ENCODE peak calls at places on chromosomes 16 and 17, in ten cellular contexts. One of them, this sample, is unnamed.

GRCh38 chr16:2904922-2905240 is 6.8 kb upstream of the FLYWCH1 start:
- DNase-seq in aorta: no peak
- DNase-seq in activated T-helper 1 cell treated with anti-CD3 and anti-CD28 coated beads, Interleukin-12 subunit alpha, Interleukin-12 subunit beta, Interleukin-2, Interleukin-4 antibody, amounts not matched to agents 30 ng/mL and 10 ng/mL and 1 ng/mL, durations not matched to agents 14 hours and 24 hours and 36 hours: no peak
- DNase-seq in A549: no peak
- DNase-seq in AG10803: no peak
- DNase-seq in AG04450: no peak
- DNase-seq in AG08396: no peak
- DNase-seq in iris pigment epithelial cell: peak; percentile 25
- DNase-seq in stimulated activated CD8-positive, alpha-beta memory T cell treated with anti-CD3 and anti-CD28 coated beads, Interleukin-4, amount 100 ng/mL, for 48 hours: peak; percentile 47
- DNase-seq in activated T-cell treated with anti-CD3 and anti-CD28 coated beads for 4 hours: no peak
- DNase-seq in this sample: no peak

GRCh38 chr16:62829615-62830014 is 793.4 kb upstream of the CDH8 start:
- DNase-seq in stimulated activated CD8-positive, alpha-beta memory T cell treated with anti-CD3 and anti-CD28 coated beads, Interleukin-4, amount 100 ng/mL, for 48 hours: no peak
- DNase-seq in activated T-cell treated with anti-CD3 and anti-CD28 coated beads for 4 hours: no peak
- DNase-seq in aorta: no peak
- DNase-seq in iris pigment epithelial cell: no peak
- DNase-seq in AG04450: no peak
- DNase-seq in activated T-helper 1 cell treated with anti-CD3 and anti-CD28 coated beads, Interleukin-12 subunit alpha, Interleukin-12 subunit beta, Interleukin-2, Interleukin-4 antibody, amounts not matched to agents 30 ng/mL and 10 ng/mL and 1 ng/mL, durations not matched to agents 14 hours and 24 hours and 36 hours: no peak
- DNase-seq in AG10803: no peak
- DNase-seq in AG08396: no peak
- DNase-seq in A549: no peak
- DNase-seq in this sample: no peak

GRCh38 chr17:40561871-40562611 is 3.2 kb downstream of the CCR7 start:
- DNase-seq in A549: peak; percentile 39
- DNase-seq in AG08396: no peak
- DNase-seq in activated T-helper 1 cell treated with anti-CD3 and anti-CD28 coated beads, Interleukin-12 subunit alpha, Interleukin-12 subunit beta, Interleukin-2, Interleukin-4 antibody, amounts not matched to agents 30 ng/mL and 10 ng/mL and 1 ng/mL, durations not matched to agents 14 hours and 24 hours and 36 hours: peak; percentile 67
- DNase-seq in stimulated activated CD8-positive, alpha-beta memory T cell treated with anti-CD3 and anti-CD28 coated beads, Interleukin-4, amount 100 ng/mL, for 48 hours: peak; percentile 74
- DNase-seq in aorta: peak; percentile 39
- DNase-seq in AG10803: no peak
- DNase-seq in activated T-cell treated with anti-CD3 and anti-CD28 coated beads for 4 hours: no peak
- DNase-seq in iris pigment epithelial cell: no peak
- DNase-seq in AG04450: no peak
- DNase-seq in this sample: peak; percentile 17

GRCh38 chr16:56617212-56618085 is 8.1 kb upstream of the MT1E start:
- DNase-seq in AG10803: peak; percentile 75
- DNase-seq in iris pigment epithelial cell: peak; percentile 82
- DNase-seq in A549: no peak
- DNase-seq in aorta: peak; percentile 91
- DNase-seq in activated T-cell treated with anti-CD3 and anti-CD28 coated beads for 4 hours: no peak
- DNase-seq in stimulated activated CD8-positive, alpha-beta memory T cell treated with anti-CD3 and anti-CD28 coated beads, Interleukin-4, amount 100 ng/mL, for 48 hours: peak; percentile 83
- DNase-seq in AG04450: no peak
- DNase-seq in AG08396: peak; percentile 74
- DNase-seq in activated T-helper 1 cell treated with anti-CD3 and anti-CD28 coated beads, Interleukin-12 subunit alpha, Interleukin-12 subunit beta, Interleukin-2, Interleukin-4 antibody, amounts not matched to agents 30 ng/mL and 10 ng/mL and 1 ng/mL, durations not matched to agents 14 hours and 24 hours and 36 hours: peak; percentile 65
- DNase-seq in this sample: peak; percentile 67

GRCh38 chr16:82072313-82072712 is 37.3 kb downstream of the HSD17B2 start:
- DNase-seq in AG04450: no peak
- DNase-seq in activated T-cell treated with anti-CD3 and anti-CD28 coated beads for 4 hours: no peak
- DNase-seq in AG08396: no peak
- DNase-seq in activated T-helper 1 cell treated with anti-CD3 and anti-CD28 coated beads, Interleukin-12 subunit alpha, Interleukin-12 subunit beta, Interleukin-2, Interleukin-4 antibody, amounts not matched to agents 30 ng/mL and 10 ng/mL and 1 ng/mL, durations not matched to agents 14 hours and 24 hours and 36 hours: no peak
- DNase-seq in A549: no peak
- DNase-seq in aorta: no peak
- DNase-seq in stimulated activated CD8-positive, alpha-beta memory T cell treated with anti-CD3 and anti-CD28 coated beads, Interleukin-4, amount 100 ng/mL, for 48 hours: no peak
- DNase-seq in AG10803: no peak
- DNase-seq in iris pigment epithelial cell: no peak
- DNase-seq in this sample: no peak

GRCh38 chr17:72176902-72177660 is 56.3 kb downstream of the SOX9 start:
- DNase-seq in activated T-cell treated with anti-CD3 and anti-CD28 coated beads for 4 hours: no peak
- DNase-seq in aorta: no peak
- DNase-seq in activated T-helper 1 cell treated with anti-CD3 and anti-CD28 coated beads, Interleukin-12 subunit alpha, Interleukin-12 subunit beta, Interleukin-2, Interleukin-4 antibody, amounts not matched to agents 30 ng/mL and 10 ng/mL and 1 ng/mL, durations not matched to agents 14 hours and 24 hours and 36 hours: no peak
- DNase-seq in iris pigment epithelial cell: peak; percentile 15
- DNase-seq in A549: no peak
- DNase-seq in AG04450: no peak
- DNase-seq in stimulated activated CD8-positive, alpha-beta memory T cell treated with anti-CD3 and anti-CD28 coated beads, Interleukin-4, amount 100 ng/mL, for 48 hours: no peak
- DNase-seq in AG08396: no peak
- DNase-seq in AG10803: peak; percentile 12
- DNase-seq in this sample: no peak

GRCh38 chr17:83191388-83192160 is 112.2 kb downstream of the METRNL start:
- DNase-seq in AG08396: no peak
- DNase-seq in AG10803: no peak
- DNase-seq in stimulated activated CD8-positive, alpha-beta memory T cell treated with anti-CD3 and anti-CD28 coated beads, Interleukin-4, amount 100 ng/mL, for 48 hours: peak; percentile 18
- DNase-seq in aorta: peak; percentile 46
- DNase-seq in activated T-helper 1 cell treated with anti-CD3 and anti-CD28 coated beads, Interleukin-12 subunit alpha, Interleukin-12 subunit beta, Interleukin-2, Interleukin-4 antibody, amounts not matched to agents 30 ng/mL and 10 ng/mL and 1 ng/mL, durations not matched to agents 14 hours and 24 hours and 36 hours: no peak
- DNase-seq in activated T-cell treated with anti-CD3 and anti-CD28 coated beads for 4 hours: no peak
- DNase-seq in A549: no peak
- DNase-seq in AG04450: no peak
- DNase-seq in iris pigment epithelial cell: no peak
- DNase-seq in this sample: no peak

GRCh38 chr17:71709974-71710373 is 410.8 kb upstream of the SOX9 start:
- DNase-seq in stimulated activated CD8-positive, alpha-beta memory T cell treated with anti-CD3 and anti-CD28 coated beads, Interleukin-4, amount 100 ng/mL, for 48 hours: no peak
- DNase-seq in iris pigment epithelial cell: no peak
- DNase-seq in activated T-cell treated with anti-CD3 and anti-CD28 coated beads for 4 hours: no peak
- DNase-seq in AG08396: peak; percentile 49
- DNase-seq in aorta: no peak
- DNase-seq in A549: no peak
- DNase-seq in AG10803: peak; percentile 82
- DNase-seq in activated T-helper 1 cell treated with anti-CD3 and anti-CD28 coated beads, Interleukin-12 subunit alpha, Interleukin-12 subunit beta, Interleukin-2, Interleukin-4 antibody, amounts not matched to agents 30 ng/mL and 10 ng/mL and 1 ng/mL, durations not matched to agents 14 hours and 24 hours and 36 hours: no peak
- DNase-seq in AG04450: no peak
- DNase-seq in this sample: no peak

GRCh38 chr17:54063639-54064038 is 240.9 kb downstream of the KIF2B start:
- DNase-seq in activated T-helper 1 cell treated with anti-CD3 and anti-CD28 coated beads, Interleukin-12 subunit alpha, Interleukin-12 subunit beta, Interleukin-2, Interleukin-4 antibody, amounts not matched to agents 30 ng/mL and 10 ng/mL and 1 ng/mL, durations not matched to agents 14 hours and 24 hours and 36 hours: no peak
- DNase-seq in A549: no peak
- DNase-seq in activated T-cell treated with anti-CD3 and anti-CD28 coated beads for 4 hours: no peak
- DNase-seq in iris pigment epithelial cell: no peak
- DNase-seq in stimulated activated CD8-positive, alpha-beta memory T cell treated with anti-CD3 and anti-CD28 coated beads, Interleukin-4, amount 100 ng/mL, for 48 hours: no peak
- DNase-seq in AG10803: no peak
- DNase-seq in AG08396: no peak
- DNase-seq in AG04450: no peak
- DNase-seq in aorta: no peak
- DNase-seq in this sample: no peak

GRCh38 chr17:48642059-48642842 is 16.1 kb upstream of the HOXB9 start:
- DNase-seq in stimulated activated CD8-positive, alpha-beta memory T cell treated with anti-CD3 and anti-CD28 coated beads, Interleukin-4, amount 100 ng/mL, for 48 hours: no peak
- DNase-seq in aorta: no peak
- DNase-seq in AG04450: no peak
- DNase-seq in activated T-helper 1 cell treated with anti-CD3 and anti-CD28 coated beads, Interleukin-12 subunit alpha, Interleukin-12 subunit beta, Interleukin-2, Interleukin-4 antibody, amounts not matched to agents 30 ng/mL and 10 ng/mL and 1 ng/mL, durations not matched to agents 14 hours and 24 hours and 36 hours: no peak
- DNase-seq in activated T-cell treated with anti-CD3 and anti-CD28 coated beads for 4 hours: no peak
- DNase-seq in AG10803: peak; percentile 59
- DNase-seq in AG08396: peak; percentile 7
- DNase-seq in iris pigment epithelial cell: no peak
- DNase-seq in A549: peak; percentile 81
- DNase-seq in this sample: no peak

GRCh38 chr16:30523768-30524574 is 2.4 kb downstream of the ZNF768 start:
- DNase-seq in activated T-helper 1 cell treated with anti-CD3 and anti-CD28 coated beads, Interleukin-12 subunit alpha, Interleukin-12 subunit beta, Interleukin-2, Interleukin-4 antibody, amounts not matched to agents 30 ng/mL and 10 ng/mL and 1 ng/mL, durations not matched to agents 14 hours and 24 hours and 36 hours: no peak
- DNase-seq in AG08396: no peak
- DNase-seq in AG04450: no peak
- DNase-seq in iris pigment epithelial cell: peak; percentile 16
- DNase-seq in A549: no peak
- DNase-seq in aorta: no peak
- DNase-seq in stimulated activated CD8-positive, alpha-beta memory T cell treated with anti-CD3 and anti-CD28 coated beads, Interleukin-4, amount 100 ng/mL, for 48 hours: no peak
- DNase-seq in activated T-cell treated with anti-CD3 and anti-CD28 coated beads for 4 hours: no peak
- DNase-seq in AG10803: no peak
- DNase-seq in this sample: no peak